ENCODE peak calls at places on chromosomes 13 and 19, in six cellular contexts. T is cardiac muscle cell, W is A172, L is hippocampal formation, Z is left kidney, X is transverse colon. Q is an unnamed sample.

GRCh38 chr13:81305928-81306327 is 965.0 kb upstream of the SPRY2 start:
- DNase-seq in T (no peak), W (no peak), L (no peak), Z (no peak), X (no peak), Q (no peak)

GRCh38 chr19:45275370-45275971 is 24.4 kb downstream of the MARK4 start:
- DNase-seq in T (no peak), W (no peak), L (no peak), Z (no peak), X (no peak), Q (no peak)

GRCh38 chr19:14033946-14034345 is 2.4 kb downstream of the IL27RA start:
- DNase-seq in T (no peak), W (no peak), L (no peak), Z (no peak), X (no peak), Q (no peak)

GRCh38 chr19:46141421-46141820 is 6.6 kb upstream of the IGFL2 start:
- DNase-seq in T (no peak), W (no peak), L (no peak), Z (no peak), X (no peak), Q (no peak)

GRCh38 chr13:19818223-19818842 is 35.6 kb upstream of the PSPC1 start:
- DNase-seq in T (peak; percentile 75), W (no peak), L (no peak), Z (peak; percentile 90), X (peak; percentile 19), Q (no peak)

GRCh38 chr19:50803633-50804419 is 13.6 kb downstream of the ACP4 start:
- DNase-seq in T (peak; percentile 60), W (no peak), L (no peak), Z (peak; percentile 78), X (no peak), Q (no peak)

GRCh38 chr19:43776285-43776684 is 4.5 kb downstream of the KCNN4 start:
- DNase-seq in T (no peak), W (no peak), L (no peak), Z (no peak), X (no peak), Q (no peak)

GRCh38 chr13:107883561-107884175 is 331.7 kb downstream of the LIG4 start:
- DNase-seq in T (no peak), W (peak; percentile 57), L (no peak), Z (no peak), X (no peak), Q (no peak)

GRCh38 chr19:48596679-48597465 is 9.7 kb upstream of the SPACA4 start:
- DNase-seq in T (no peak), W (no peak), L (no peak), Z (no peak), X (no peak), Q (no peak)

GRCh38 chr13:23558675-23559536 is 11.3 kb upstream of the TNFRSF19 start:
- DNase-seq in T (peak; percentile 40), W (peak; percentile 69), L (no peak), Z (peak; percentile 44), X (no peak), Q (peak; percentile 44)

GRCh38 chr13:102089177-102089576 is 312.7 kb downstream of the FGF14 start:
- DNase-seq in T (peak; percentile 7), W (no peak), L (no peak), Z (peak; percentile 15), X (no peak), Q (no peak)

GRCh38 chr13:87123987-87124784 is 547.0 kb upstream of the SLITRK5 start:
- DNase-seq in T (peak; percentile 19), W (peak; percentile 99), L (no peak), Z (peak; percentile 82), X (no peak), Q (peak; percentile 98)

GRCh38 chr19:13100031-13100588 is 2.5 kb downstream of the LYL1 start:
- DNase-seq in T (no peak), W (no peak), L (no peak), Z (no peak), X (no peak), Q (peak; percentile 77)

GRCh38 chr13:45209229-45209628 is 8.4 kb upstream of the KCTD4 start:
- DNase-seq in T (no peak), W (no peak), L (no peak), Z (no peak), X (no peak), Q (no peak)

GRCh38 chr19:44684892-44685847 is 13.8 kb upstream of the CEACAM16 start:
- DNase-seq in T (no peak), W (peak; percentile 97), L (no peak), Z (peak; percentile 73), X (peak; percentile 41), Q (no peak)

GRCh38 chr19:703651-704446 is 4.9 kb upstream of the PALM start:
- DNase-seq in T (peak; percentile 73), W (no peak), L (no peak), Z (peak; percentile 77), X (peak; percentile 84), Q (peak; percentile 95)

GRCh38 chr19:53172892-53173291 is 14.0 kb upstream of the ZNF347 start:
- DNase-seq in T (no peak), W (no peak), L (no peak), Z (no peak), X (no peak), Q (no peak)

GRCh38 chr13:113902956-113903355 is 39.1 kb upstream of the GAS6 start:
- DNase-seq in T (no peak), W (no peak), L (no peak), Z (no peak), X (no peak), Q (no peak)

Q was measured in KBM-7.